ENCODE peak calls at places on chromosome 10, in seven cellular contexts. J is cardiac muscle cell, R is tibial artery, W is IMR-90, Y is brain microvascular endothelial cell, F is uterus, V is upper lobe of right lung. E is an unnamed sample.
A peak's percentile ranks its signal among the peaks of the same experiment; 100 is the strongest.

GRCh38 chr10:6716521-6716920 is 136.4 kb upstream of the PRKCQ start:
- DNase-seq in J (peak; percentile 19), R (no peak), W (peak; percentile 79), Y (no peak), F (no peak), V (no peak), E (no peak)

GRCh38 chr10:6924166-6924565 is 344.1 kb upstream of the PRKCQ start:
- DNase-seq in J (peak; percentile 6), R (no peak), W (peak; percentile 18), Y (peak; percentile 20), F (no peak), V (no peak), E (no peak)

GRCh38 chr10:132700168-132701098 is 85.5 kb downstream of the NKX6-2 start:
- DNase-seq in J (peak; percentile 55), R (peak; percentile 18), W (peak; percentile 58), Y (peak; percentile 45), F (peak; percentile 42), V (peak; percentile 46), E (peak; percentile 65)

GRCh38 chr10:12419279-12419847 is 70.0 kb downstream of the CAMK1D start:
- DNase-seq in J (peak; percentile 90), R (peak; percentile 83), W (peak; percentile 99), Y (peak; percentile 98), F (peak; percentile 78), V (no peak), E (peak; percentile 59)

GRCh38 chr10:11823122-11823988 is at the start of gene PROSER2:
- DNase-seq in J (peak; percentile 68), R (no peak), W (peak; percentile 52), Y (peak; percentile 20), F (peak; percentile 32), V (peak; percentile 84), E (peak; percentile 60)

GRCh38 chr10:90751107-90751997 is 106.5 kb downstream of the HTR7 start:
- DNase-seq in J (peak; percentile 61), R (peak; percentile 38), W (peak; percentile 42), Y (peak; percentile 14), F (no peak), V (no peak), E (no peak)

GRCh38 chr10:47410271-47410670 is 26.2 kb upstream of the ZNF488 start:
- DNase-seq in J (no peak), R (no peak), W (no peak), Y (no peak), F (no peak), V (no peak), E (no peak)

GRCh38 chr10:97687785-97688781 is 1.0 kb upstream of the AVPI1 start:
- DNase-seq in J (peak; percentile 63), R (peak; percentile 52), W (peak; percentile 93), Y (peak; percentile 56), F (no peak), V (no peak), E (no peak)

GRCh38 chr10:88113657-88114272 is 250.3 kb downstream of the PTEN start:
- DNase-seq in J (no peak), R (no peak), W (no peak), Y (no peak), F (no peak), V (no peak), E (no peak)

GRCh38 chr10:95297402-95297801 is 6.6 kb upstream of the PDLIM1 start:
- DNase-seq in J (no peak), R (no peak), W (no peak), Y (no peak), F (no peak), V (no peak), E (no peak)

GRCh38 chr10:129875993-129876727 is 87.9 kb downstream of the EBF3 start:
- DNase-seq in J (no peak), R (no peak), W (no peak), Y (no peak), F (no peak), V (no peak), E (no peak)

GRCh38 chr10:74145133-74145532 is 5.5 kb downstream of the AP3M1 start:
- DNase-seq in J (peak; percentile 80), R (no peak), W (peak; percentile 89), Y (peak; percentile 55), F (no peak), V (no peak), E (no peak)

GRCh38 chr10:6986927-6987326 is 406.9 kb upstream of the PRKCQ start:
- DNase-seq in J (no peak), R (no peak), W (no peak), Y (no peak), F (no peak), V (no peak), E (no peak)

GRCh38 chr10:125419831-125420230 is 259.5 kb upstream of the CTBP2 start:
- DNase-seq in J (no peak), R (no peak), W (no peak), Y (no peak), F (no peak), V (no peak), E (no peak)

GRCh38 chr10:112904000-112904399 is 46.0 kb upstream of the TCF7L2 start:
- DNase-seq in J (peak; percentile 43), R (no peak), W (peak; percentile 60), Y (peak; percentile 45), F (no peak), V (no peak), E (no peak)

GRCh38 chr10:63133787-63134557 is 844 bp downstream of the NRBF2 start:
- DNase-seq in J (peak; percentile 46), R (peak; percentile 27), W (peak; percentile 53), Y (no peak), F (no peak), V (no peak), E (no peak)

GRCh38 chr10:13758302-13758701 is 171.5 kb downstream of the PRPF18 start:
- DNase-seq in J (peak; percentile 47), R (no peak), W (peak; percentile 70), Y (peak; percentile 87), F (no peak), V (no peak), E (no peak)

GRCh38 chr10:28663576-28664368 is 13.5 kb upstream of the BAMBI start:
- DNase-seq in J (peak; percentile 94), R (peak; percentile 73), W (peak; percentile 87), Y (peak; percentile 81), F (peak; percentile 84), V (peak; percentile 82), E (peak; percentile 89)

GRCh38 chr10:75984067-75984466 is 552.6 kb downstream of the LRMDA start:
- DNase-seq in J (no peak), R (no peak), W (no peak), Y (no peak), F (no peak), V (no peak), E (no peak)

GRCh38 chr10:92222603-92223275 is 68.1 kb downstream of the CPEB3 start:
- DNase-seq in J (peak; percentile 59), R (no peak), W (peak; percentile 75), Y (peak; percentile 22), F (no peak), V (no peak), E (no peak)

DNA sequence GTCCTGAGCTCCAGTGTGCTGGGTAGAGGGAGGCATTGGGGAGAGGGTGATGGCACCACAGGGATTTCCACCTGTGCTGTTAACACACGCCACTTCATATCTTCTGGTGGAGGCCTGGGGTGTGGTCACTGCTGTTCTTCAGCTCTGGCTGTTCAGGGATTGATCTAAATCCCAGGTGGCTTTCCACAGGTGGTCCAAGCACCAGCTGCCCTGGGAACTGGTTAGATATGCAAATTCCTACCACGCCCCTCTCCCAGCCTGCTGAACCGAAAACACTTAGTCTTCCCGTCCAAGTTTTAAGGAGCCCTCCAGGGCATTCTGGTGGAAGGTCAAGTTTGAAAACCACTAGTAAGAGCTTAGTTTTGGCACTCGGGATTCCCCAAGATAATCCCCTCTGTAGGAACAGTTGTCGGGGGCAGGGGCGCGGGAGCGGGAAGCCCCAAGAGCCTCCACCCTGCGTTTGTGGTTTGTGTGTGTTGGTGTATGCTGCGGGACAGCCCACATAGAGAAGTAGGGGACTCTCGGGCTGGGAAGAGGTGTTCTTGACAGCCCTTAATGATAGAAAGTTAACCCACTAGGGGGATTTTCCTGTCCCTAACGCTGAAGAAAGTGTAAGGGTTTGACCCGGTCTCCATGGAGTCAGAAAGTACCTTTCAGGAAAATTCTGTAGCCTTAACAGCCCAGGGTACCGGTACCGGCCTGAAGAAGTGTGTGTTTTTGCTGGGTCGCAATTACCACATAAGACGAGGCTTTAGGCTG is 5.1 kb downstream of the DEPP1 start:
- DNase-seq in J (no peak), R (no peak), W (no peak), Y (no peak), F (no peak), V (no peak), E (no peak)
- H3K27ac ChIP-seq in J (peak overlapping the region; percentile 96), R (peak overlapping the region; percentile 90), W (no peak overlapping the region), Y (no peak overlapping the region), F (peak overlapping the region; percentile 100), V (peak overlapping the region; percentile 81), E (peak overlapping the region; percentile 85)

GRCh38 chr10:62021116-62021515 is 119.6 kb downstream of the ARID5B start:
- DNase-seq in J (no peak), R (no peak), W (no peak), Y (no peak), F (no peak), V (no peak), E (no peak)

GRCh38 chr10:62019685-62020361 is 118.3 kb downstream of the ARID5B start:
- DNase-seq in J (no peak), R (no peak), W (no peak), Y (no peak), F (no peak), V (no peak), E (no peak)

GRCh38 chr10:62021978-62022802 is 120.7 kb downstream of the ARID5B start:
- DNase-seq in J (no peak), R (no peak), W (no peak), Y (no peak), F (no peak), V (no peak), E (no peak)

GRCh38 chr10:62019013-62019684 is 117.7 kb downstream of the ARID5B start:
- DNase-seq in J (peak; percentile 69), R (no peak), W (no peak), Y (no peak), F (peak; percentile 45), V (no peak), E (no peak)

GRCh38 chr10:62020362-62020730 is 118.8 kb downstream of the ARID5B start:
- DNase-seq in J (no peak), R (no peak), W (no peak), Y (no peak), F (no peak), V (no peak), E (no peak)
- H3K4me3 ChIP-seq in J (no peak overlapping the region), R (no peak overlapping the region), W (no peak overlapping the region), Y (no peak overlapping the region), F (no peak overlapping the region), V (no peak overlapping the region), E (no peak overlapping the region)

GRCh38 chr10:80283119-80283518 is 6.3 kb downstream of the MAT1A start:
- DNase-seq in J (no peak), R (no peak), W (no peak), Y (no peak), F (no peak), V (no peak), E (no peak)
- H3K27ac ChIP-seq in J (peak overlapping the region; percentile 23), R (no peak overlapping the region), W (no peak overlapping the region), Y (no peak overlapping the region), F (no peak overlapping the region), V (no peak overlapping the region), E (no peak overlapping the region)

DNA sequence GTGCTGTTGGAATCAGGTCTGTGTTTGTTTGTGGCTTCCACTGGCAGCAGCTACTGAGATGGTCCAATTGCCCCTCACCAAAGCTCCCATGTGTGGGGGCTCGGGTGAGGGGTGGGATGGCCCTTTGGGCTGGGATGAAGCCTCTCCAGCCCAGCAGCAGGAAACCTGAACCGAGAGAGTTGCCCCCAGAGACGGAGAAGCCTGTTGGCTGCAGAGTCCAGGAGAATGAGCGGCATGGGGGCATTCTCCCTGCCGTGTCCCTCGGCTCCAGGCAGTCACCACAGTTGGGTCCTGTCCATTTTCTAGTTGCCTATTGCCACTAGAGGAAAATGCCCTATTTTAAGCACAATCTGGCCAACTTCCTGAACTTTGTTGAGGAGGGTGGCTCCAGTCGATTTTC is 222.2 kb upstream of the PPP2R2D start:
- DNase-seq in J (no peak), R (no peak), W (no peak), Y (no peak), F (no peak), V (peak; percentile 22), E (no peak)
- H3K4me3 ChIP-seq in J (no peak overlapping the region), R (no peak overlapping the region), W (no peak overlapping the region), Y (no peak overlapping the region), F (no peak overlapping the region), V (no peak overlapping the region), E (no peak overlapping the region)

E was measured in right cardiac atrium.